ENCODE peak calls at places on chromosomes 5 and 9, in nine cellular contexts. K, V, F, Z, N, Y, U, X and G are unnamed samples.

GRCh38 chr5:161498531-161498930 is 48.0 kb downstream of the GABRB2 start:
- DNase-seq in X (no peak), K (no peak), U (no peak), F (no peak), N (no peak), Z (no peak), Y (no peak), V (no peak), G (no peak)

GRCh38 chr9:72305102-72305546 is 59.9 kb downstream of the ZFAND5 start:
- DNase-seq in X (peak; percentile 92), N (no peak), K (no peak), Z (peak; percentile 56), V (peak; percentile 67), Y (peak; percentile 61), F (no peak), U (no peak), G (peak; percentile 22)

GRCh38 chr5:78698218-78698751 is 49.7 kb upstream of the LHFPL2 start:
- DNase-seq in K (no peak), U (peak; percentile 45), Y (peak; percentile 90), X (no peak), Z (peak; percentile 54), N (no peak), V (no peak), F (no peak), G (no peak)

GRCh38 chr5:59620535-59621212 is 272.9 kb downstream of the PDE4D start:
- DNase-seq in F (no peak), X (no peak), Z (no peak), Y (peak; percentile 71), V (no peak), N (no peak), K (no peak), U (no peak), G (no peak)

GRCh38 chr5:17282283-17283120 is 65.1 kb downstream of the BASP1 start:
- DNase-seq in Z (no peak), F (no peak), K (no peak), X (no peak), N (no peak), Y (no peak), U (no peak), V (no peak), G (no peak)

GRCh38 chr5:143102414-143102813 is 301.1 kb downstream of the NR3C1 start:
- DNase-seq in Z (no peak), Y (no peak), V (no peak), F (no peak), X (no peak), N (no peak), K (no peak), U (no peak), G (no peak)

GRCh38 chr5:170420809-170421412 is 31.7 kb upstream of the KCNMB1 start:
- DNase-seq in K (peak; percentile 24), Z (peak; percentile 79), F (peak; percentile 17), Y (peak; percentile 43), U (peak; percentile 77), N (peak; percentile 5), V (peak; percentile 83), X (peak; percentile 39), G (no peak)

GRCh38 chr5:35803221-35803651 is 53.5 kb upstream of the IL7R start:
- DNase-seq in Y (peak; percentile 49), U (peak; percentile 94), X (peak; percentile 29), N (no peak), K (no peak), V (peak; percentile 37), Z (peak; percentile 88), F (no peak), G (peak; percentile 39)

GRCh38 chr5:3594514-3595101 is 1.0 kb upstream of the IRX1 start:
- DNase-seq in F (no peak), V (peak; percentile 88), K (no peak), Z (peak; percentile 67), X (no peak), U (peak; percentile 91), N (no peak), Y (peak; percentile 49), G (no peak)

GRCh38 chr5:148398698-148399121 is 15.0 kb downstream of the FBXO38 start:
- DNase-seq in X (no peak), Y (no peak), Z (no peak), N (no peak), F (no peak), V (peak; percentile 8), K (no peak), U (no peak), G (no peak)

GRCh38 chr9:16532681-16533450 is 337.6 kb downstream of the BNC2 start:
- DNase-seq in X (no peak), Y (peak; percentile 86), V (no peak), Z (peak; percentile 86), F (no peak), U (no peak), K (no peak), N (no peak), G (no peak)

GRCh38 chr9:117681827-117682226 is 22.4 kb upstream of the TLR4 start:
- DNase-seq in V (no peak), K (no peak), F (no peak), X (no peak), Z (no peak), N (no peak), Y (no peak), U (no peak), G (no peak)

GRCh38 chr9:129497837-129498450 is 123.0 kb downstream of the C9orf50 start:
- DNase-seq in K (no peak), U (no peak), F (no peak), Y (no peak), N (no peak), Z (peak; percentile 13), X (no peak), V (peak; percentile 45), G (no peak)